ENCODE peak calls at places on chromosomes 6 and 20, in nine cellular contexts. T is SJCRH30; X is GM23248; W is kidney; E is upper lobe of right lung; S is adrenal gland; Q is effector memory CD4-positive, alpha-beta T cell; C is ascending aorta; O is neural progenitor cell. H is an unnamed sample.

GRCh38 chr6:143040018-143040417 is 20.7 kb upstream of the AIG1 start:
- DNase-seq in T (no peak), Q (no peak), C (no peak), W (no peak), S (no peak), X (no peak), O (no peak), E (no peak), H (no peak)

GRCh38 chr6:156699017-156699421 is 78.2 kb upstream of the ARID1B start:
- DNase-seq in C (no peak), S (no peak), T (no peak), Q (no peak), W (no peak), O (no peak), X (peak; percentile 82), E (no peak), H (no peak)

GRCh38 chr6:90547079-90547478 is 39.8 kb downstream of the MAP3K7 start:
- DNase-seq in S (no peak), W (no peak), C (no peak), Q (no peak), X (no peak), E (no peak), T (no peak), O (no peak), H (no peak)

GRCh38 chr6:139996253-139996834 is 621.9 kb upstream of the CITED2 start:
- DNase-seq in T (peak; percentile 21), X (peak; percentile 13), E (no peak), W (no peak), S (no peak), C (no peak), Q (no peak), O (peak; percentile 68), H (peak; percentile 34)

GRCh38 chr20:8940311-8940710 is 128.6 kb upstream of the PLCB4 start:
- DNase-seq in T (no peak), C (no peak), O (no peak), X (no peak), E (no peak), Q (no peak), W (no peak), S (no peak), H (no peak)

GRCh38 chr20:51439160-51439689 is 103.3 kb downstream of the NFATC2 start:
- DNase-seq in S (no peak), Q (no peak), T (no peak), X (no peak), C (no peak), W (no peak), E (no peak), O (no peak), H (no peak)

GRCh38 chr20:20731945-20732296 is 19.5 kb upstream of the RALGAPA2 start:
- DNase-seq in S (no peak), O (no peak), W (no peak), C (no peak), X (peak; percentile 4), E (no peak), Q (no peak), T (no peak), H (no peak)

GRCh38 chr6:73362869-73363536 is 545 bp downstream of the KHDC3L start:
- DNase-seq in O (no peak), S (no peak), Q (no peak), E (no peak), C (no peak), W (no peak), X (no peak), T (no peak), H (no peak)

GRCh38 chr20:24806896-24807676 is 142.0 kb upstream of the CST7 start:
- DNase-seq in T (no peak), S (no peak), E (no peak), W (no peak), C (no peak), X (no peak), Q (no peak), O (no peak), H (no peak)

GRCh38 chr6:14144678-14145113 is 27.1 kb downstream of the CD83 start:
- DNase-seq in C (no peak), S (peak; percentile 76), O (peak; percentile 88), X (peak; percentile 79), W (peak; percentile 86), E (peak; percentile 84), T (peak; percentile 79), Q (peak; percentile 66), H (peak; percentile 81)

GRCh38 chr6:127879685-127880084 is 21.2 kb downstream of the THEMIS start:
- DNase-seq in E (no peak), T (peak; percentile 44), X (peak; percentile 9), W (no peak), Q (no peak), S (no peak), C (no peak), O (peak; percentile 78), H (peak; percentile 69)

GRCh38 chr6:42259286-42259685 is 41.6 kb upstream of the MRPS10 start:
- DNase-seq in O (no peak), Q (no peak), S (no peak), E (no peak), C (no peak), W (peak; percentile 85), X (no peak), T (no peak), H (no peak)
- H3K4me1 ChIP-seq in O (peaks cover 11% of the 10 kb centered on the region), Q (no peaks in the 10 kb centered on the region), S (peaks cover 20% of the 10 kb centered on the region), E (no peaks in the 10 kb centered on the region), C (no peaks in the 10 kb centered on the region), W (no peaks in the 10 kb centered on the region), X (peaks cover 9% of the 10 kb centered on the region), T (no peaks in the 10 kb centered on the region), H (peaks cover 14% of the 10 kb centered on the region)

DNA sequence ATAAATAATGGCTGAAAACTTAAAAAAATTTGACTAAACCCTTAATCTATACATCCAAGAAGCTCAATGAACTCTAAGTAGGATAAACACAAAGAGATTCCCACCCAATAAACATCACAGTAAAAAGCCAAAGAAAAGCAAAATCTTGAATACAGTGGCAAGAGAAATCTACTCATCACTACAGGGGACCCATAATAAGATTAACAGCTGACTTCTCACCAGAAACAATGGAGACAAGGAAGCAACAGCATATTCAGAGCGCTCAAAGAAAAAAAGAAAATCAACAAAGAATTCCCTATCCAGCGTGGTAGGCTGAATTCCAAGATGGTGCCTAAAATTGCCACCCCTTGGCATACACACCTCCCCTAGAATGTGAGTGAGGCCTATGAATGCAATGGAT is 18.6 kb downstream of the SNX3 start:
- DNase-seq in O (peak; percentile 41), Q (no peak), T (no peak), C (no peak), S (no peak), X (no peak), W (no peak), E (no peak), H (no peak)
- H3K9me3 ChIP-seq in O (no peaks in the 10 kb centered on the region), Q (no peaks in the 10 kb centered on the region), T (peaks cover 10% of the 10 kb centered on the region), C (no peaks in the 10 kb centered on the region), S (no peaks in the 10 kb centered on the region), X (no peaks in the 10 kb centered on the region), W (peaks cover 2% of the 10 kb centered on the region), E (peaks cover 6% of the 10 kb centered on the region), H (no peaks in the 10 kb centered on the region)

DNA sequence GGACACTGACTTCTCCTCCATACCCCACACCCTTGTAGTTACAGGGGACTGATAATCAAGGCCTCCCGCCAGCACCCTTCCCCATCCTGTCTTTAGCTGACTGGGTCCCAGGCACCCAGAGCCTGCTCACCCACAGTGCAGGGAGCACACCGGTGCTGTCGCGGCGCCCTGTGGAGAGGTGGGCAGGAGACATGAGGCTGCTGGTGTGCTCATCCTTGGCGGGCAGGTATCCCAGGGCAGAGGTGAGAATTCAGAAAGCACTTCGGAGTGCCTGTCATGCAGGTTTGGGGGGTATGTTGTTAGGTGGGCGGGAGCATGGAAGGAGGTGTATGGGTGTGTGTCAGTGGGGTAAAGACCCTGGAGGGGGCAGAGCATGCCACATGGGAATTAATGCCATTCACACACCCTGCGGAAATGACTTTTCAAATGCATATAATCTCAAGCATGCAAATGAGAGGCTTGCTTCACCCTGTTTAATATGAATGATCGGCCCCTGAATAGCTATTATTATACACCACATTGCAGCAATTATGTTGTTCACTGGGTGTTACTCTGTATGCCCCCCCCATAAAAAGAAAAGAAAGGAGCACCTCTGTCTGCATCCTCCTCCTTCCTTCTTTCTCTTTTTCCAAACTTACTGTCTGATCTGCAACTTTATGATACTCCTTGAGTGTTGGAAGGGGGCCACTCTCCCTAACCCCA is 15.9 kb downstream of the FOXP4 start:
- DNase-seq in S (no peak), T (no peak), X (no peak), C (no peak), O (no peak), E (no peak), W (no peak), Q (no peak), H (no peak)
- H3K4me3 ChIP-seq in S (no peak overlapping the region), T (no peak overlapping the region), X (no peak overlapping the region), C (no peak overlapping the region), O (no peak overlapping the region), E (no peak overlapping the region), W (no peak overlapping the region), Q (no peak overlapping the region), H (no peak overlapping the region)

DNA sequence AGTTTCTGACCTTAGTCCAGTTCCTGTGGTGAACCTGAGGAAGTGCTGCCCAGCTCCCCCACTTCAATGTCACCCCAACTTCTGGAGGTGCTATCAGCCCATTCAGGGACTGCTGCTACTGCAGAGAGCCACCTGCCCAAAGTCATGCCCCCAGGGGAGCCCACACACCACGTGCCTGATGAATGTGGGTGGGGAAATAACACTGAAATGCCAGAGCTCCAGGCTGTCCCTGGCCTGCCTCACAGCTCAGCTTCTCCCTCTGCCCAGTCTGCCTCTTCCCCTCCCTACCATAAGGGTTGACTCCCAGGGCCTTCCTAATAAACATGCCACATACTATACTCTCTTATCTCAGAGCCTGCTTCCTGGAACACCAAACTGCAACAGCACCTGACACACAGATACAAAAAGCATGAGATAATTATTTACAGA is 276.4 kb upstream of the MOCS1 start:
- DNase-seq in Q (no peak), C (no peak), S (no peak), E (no peak), X (no peak), W (no peak), T (peak; percentile 7), O (no peak), H (peak; percentile 24)
- H3K4me1 ChIP-seq in Q (no peaks in the 10 kb centered on the region), C (no peaks in the 10 kb centered on the region), S (no peaks in the 10 kb centered on the region), E (no peaks in the 10 kb centered on the region), X (no peaks in the 10 kb centered on the region), W (peaks cover 5% of the 10 kb centered on the region), T (no peaks in the 10 kb centered on the region), O (no peaks in the 10 kb centered on the region), H (no peaks in the 10 kb centered on the region)

DNA sequence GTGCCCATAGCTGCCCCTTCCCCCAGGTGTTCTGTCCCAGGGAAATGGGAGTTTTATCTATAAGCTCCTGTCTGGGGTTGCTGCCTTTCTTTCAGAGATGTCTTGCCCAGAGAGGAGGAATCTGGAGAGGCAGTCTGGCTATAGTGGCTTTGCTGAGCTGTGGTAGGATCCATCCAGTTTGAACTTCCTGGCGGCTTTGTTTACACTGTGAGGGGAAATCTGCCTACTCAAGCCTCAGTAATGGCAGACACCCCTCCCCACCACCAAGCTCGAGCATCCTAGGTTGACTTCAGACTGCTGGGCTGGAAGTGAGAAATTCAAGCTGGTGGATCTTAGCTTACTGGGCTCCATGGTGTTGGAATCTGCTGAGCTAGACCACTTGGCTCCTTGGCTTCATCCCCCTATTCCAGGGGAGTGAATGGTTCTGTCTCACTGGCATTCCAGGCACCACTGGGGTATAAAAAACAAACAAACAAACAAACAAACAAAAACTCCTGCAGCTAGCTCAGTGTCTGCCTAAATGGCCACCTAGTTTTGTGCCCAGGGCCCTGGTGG is 24.0 kb downstream of the TNFAIP3 start:
- DNase-seq in S (no peak), E (no peak), C (no peak), Q (no peak), X (no peak), O (no peak), T (no peak), W (no peak), H (no peak)
- H3K9me3 ChIP-seq in S (no peaks in the 10 kb centered on the region), E (no peaks in the 10 kb centered on the region), C (peaks cover 4% of the 10 kb centered on the region), Q (no peaks in the 10 kb centered on the region), X (peaks cover 8% of the 10 kb centered on the region), O (no peaks in the 10 kb centered on the region), T (no peaks in the 10 kb centered on the region), W (no peaks in the 10 kb centered on the region), H (no peaks in the 10 kb centered on the region)